ENCODE peak calls at places on chromosomes 4 and X, in seven cellular contexts. C is SK-N-SH, I is HepG2, X is K562, J is GM12878, M is H1, Y is GM12892. G is an unnamed sample.

GRCh38 chrX:144627947-144628346 is 619.4 kb upstream of the SPANXN1 start:
- DNase-seq in C (no peak), I (no peak), X (no peak), J (no peak), M (no peak), Y (no peak), G (no peak)

GRCh38 chrX:69080912-69081465 is 84.3 kb downstream of the PJA1 start:
- DNase-seq in C (no peak), I (no peak), X (no peak), J (no peak), M (no peak), Y (no peak), G (no peak)

GRCh38 chr4:176499518-176499917 is 179.8 kb downstream of the SPCS3 start:
- DNase-seq in C (no peak), I (no peak), X (no peak), J (no peak), M (no peak), Y (no peak), G (no peak)

GRCh38 chrX:15739886-15740285 is 1.8 kb downstream of the CA5B start:
- DNase-seq in C (no peak), I (no peak), X (no peak), J (no peak), M (no peak), Y (no peak), G (no peak)

GRCh38 chr4:38583102-38583501 is 80.9 kb upstream of the KLF3 start:
- DNase-seq in C (no peak), I (no peak), X (no peak), J (no peak), M (no peak), Y (no peak), G (no peak)

GRCh38 chr4:140654516-140654855 is 85.7 kb upstream of the UCP1 start:
- DNase-seq in C (no peak), I (peak; percentile 7), X (no peak), J (no peak), M (no peak), Y (no peak), G (no peak)

GRCh38 chr4:5992171-5993062 is 25.8 kb downstream of the C4orf50 start:
- DNase-seq in C (no peak), I (no peak), X (no peak), J (no peak), M (no peak), Y (no peak), G (no peak)

GRCh38 chrX:132491191-132491590 is 2.4 kb upstream of the MBNL3 start:
- DNase-seq in C (no peak), I (peak; percentile 88), X (no peak), J (no peak), M (no peak), Y (no peak), G (no peak)

GRCh38 chr4:76275486-76276126 is 24.1 kb downstream of the FAM47E start:
- DNase-seq in C (no peak), I (peak; percentile 76), X (no peak), J (no peak), M (no peak), Y (no peak), G (no peak)

GRCh38 chrX:54386314-54386713 is 28.5 kb upstream of the WNK3 start:
- DNase-seq in C (no peak), I (no peak), X (no peak), J (no peak), M (no peak), Y (no peak), G (no peak)

GRCh38 chr4:108370291-108370690 is 201.6 kb upstream of the LEF1 start:
- DNase-seq in C (no peak), I (no peak), X (no peak), J (no peak), M (no peak), Y (no peak), G (no peak)

GRCh38 chr4:151031831-151032605 is 16.9 kb upstream of the LRBA start:
- DNase-seq in C (peak; percentile 13), I (no peak), X (peak; percentile 85), J (peak; percentile 54), M (no peak), Y (no peak), G (no peak)

GRCh38 chrX:110201799-110202198 is 116.1 kb downstream of the AMMECR1 start:
- DNase-seq in C (no peak), I (no peak), X (no peak), J (no peak), M (no peak), Y (no peak), G (no peak)

GRCh38 chrX:85111347-85111746 is 107.7 kb downstream of the APOOL start:
- DNase-seq in C (peak; percentile 4), I (no peak), X (peak; percentile 9), J (no peak), M (no peak), Y (no peak), G (no peak)

GRCh38 chrX:48493890-48494364 is 14.9 kb upstream of the PORCN start:
- DNase-seq in C (no peak), I (peak; percentile 55), X (peak; percentile 74), J (no peak), M (no peak), Y (no peak), G (no peak)

GRCh38 chr4:56742080-56742871 is 61.2 kb upstream of the HOPX start:
- DNase-seq in C (no peak), I (no peak), X (no peak), J (no peak), M (no peak), Y (no peak), G (no peak)

GRCh38 chr4:48173055-48173991 is 39.3 kb upstream of the TXK start:
- DNase-seq in C (no peak), I (no peak), X (peak; percentile 82), J (peak; percentile 55), M (no peak), Y (no peak), G (no peak)

GRCh38 chr4:105455182-105455581 is 18.7 kb downstream of the PPA2 start:
- DNase-seq in C (no peak), I (no peak), X (no peak), J (no peak), M (no peak), Y (no peak), G (no peak)

GRCh38 chrX:86103061-86103460 is 45.2 kb upstream of the DACH2 start:
- DNase-seq in C (no peak), I (no peak), X (no peak), J (no peak), M (no peak), Y (no peak), G (no peak)

GRCh38 chrX:39677585-39677984 is 420.2 kb downstream of the BCOR start:
- DNase-seq in C (no peak), I (no peak), X (no peak), J (no peak), M (no peak), Y (no peak), G (no peak)

GRCh38 chr4:138438608-138439007 is 196.5 kb upstream of the SLC7A11 start:
- DNase-seq in C (no peak), I (no peak), X (peak; percentile 68), J (no peak), M (no peak), Y (no peak), G (no peak)
- TF ChIP-seq TAF1 in C (no peak), I (no peak), X (no peak), J (no peak), M (no peak), Y (no peak), G (no peak)

GRCh38 chr4:11416767-11417113 is 12.0 kb downstream of the HS3ST1 start:
- DNase-seq in C (no peak), I (no peak), X (no peak), J (no peak), M (no peak), Y (no peak), G (no peak)

GRCh38 chr4:11421116-11421515 is 7.6 kb downstream of the HS3ST1 start:
- DNase-seq in C (no peak), I (no peak), X (no peak), J (no peak), M (no peak), Y (no peak), G (no peak)

GRCh38 chr4:11423465-11423864 is 5.2 kb downstream of the HS3ST1 start:
- DNase-seq in C (no peak), I (no peak), X (no peak), J (no peak), M (no peak), Y (no peak), G (no peak)

GRCh38 chr4:11418610-11419009 is 10.1 kb downstream of the HS3ST1 start:
- DNase-seq in C (no peak), I (no peak), X (peak; percentile 1), J (no peak), M (no peak), Y (no peak), G (no peak)

GRCh38 chr4:11420327-11420726 is 8.4 kb downstream of the HS3ST1 start:
- DNase-seq in C (no peak), I (no peak), X (no peak), J (no peak), M (no peak), Y (no peak), G (no peak)
- TF ChIP-seq TAF1 in C (no peak), I (no peak), X (no peak), J (no peak), M (no peak), Y (no peak), G (no peak)

GRCh38 chr4:98150092-98150761 is 7.0 kb upstream of the STPG2 start:
- DNase-seq in C (no peak), I (no peak), X (no peak), J (no peak), M (no peak), Y (no peak), G (no peak)
- TF ChIP-seq TAF1 in C (no peak), I (no peak), X (no peak), J (no peak), M (no peak), Y (no peak), G (no peak)

GRCh38 chr4:146023334-146023967 is 84.8 kb upstream of the ZNF827 start:
- DNase-seq in C (no peak), I (no peak), X (no peak), J (peak; percentile 50), M (no peak), Y (no peak), G (no peak)

GRCh38 chr4:146022541-146022940 is 83.9 kb upstream of the ZNF827 start:
- DNase-seq in C (no peak), I (no peak), X (no peak), J (no peak), M (no peak), Y (no peak), G (no peak)

DNA sequence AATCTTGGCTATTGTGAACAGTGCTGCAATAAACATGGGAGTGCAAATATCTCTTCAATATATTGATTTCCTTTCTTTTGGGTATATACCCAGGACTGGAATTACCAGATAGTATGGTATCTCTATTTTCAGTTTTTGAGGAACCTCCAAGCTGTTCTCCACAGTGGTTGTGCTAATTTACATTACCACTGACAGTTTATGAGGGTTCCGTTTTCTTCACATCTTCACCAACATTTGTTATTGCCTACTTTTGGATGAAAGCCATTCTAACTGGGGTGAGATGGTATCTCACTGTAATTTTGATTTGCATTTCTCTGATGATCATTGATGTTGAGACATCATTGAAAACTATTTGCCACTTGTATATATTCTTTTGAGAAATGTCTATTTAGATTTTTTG is 79.6 kb upstream of the ZNF827 start:
- DNase-seq in C (no peak), I (no peak), X (no peak), J (no peak), M (no peak), Y (no peak), G (no peak)
- TF ChIP-seq TAF1 in C (no peak), I (no peak), X (no peak), J (no peak), M (no peak), Y (no peak), G (no peak)

G was measured in GM12891.